ENCODE peak calls at places on chromosomes 2 and 18, in six cellular contexts. L is MG63; Z is tibial artery; E is NCI-H1092; Y is SK-N-SH; B is stimulated activated CD4-positive, alpha-beta T cell treated with anti-CD3 and anti-CD28 coated beads, Interleukin-1b, Interleukin-23, amount 100 ng/mL, for 24 hours. Q is an unnamed sample.

GRCh38 chr2:119387381-119388129 is 20.8 kb downstream of the DBI start:
- DNase-seq in L (peak; percentile 90), Z (peak; percentile 80), E (peak; percentile 45), Y (peak; percentile 22), B (no peak), Q (peak; percentile 59)

GRCh38 chr2:85143463-85144082 is 10.4 kb downstream of the TCF7L1 start:
- DNase-seq in L (no peak), Z (no peak), E (no peak), Y (no peak), B (no peak), Q (no peak)

GRCh38 chr2:200756618-200757321 is 54.9 kb upstream of the BZW1 start:
- DNase-seq in L (peak; percentile 67), Z (no peak), E (no peak), Y (no peak), B (no peak), Q (no peak)

GRCh38 chr2:215711484-215712034 is 275.7 kb upstream of the FN1 start:
- DNase-seq in L (no peak), Z (no peak), E (no peak), Y (no peak), B (no peak), Q (no peak)

GRCh38 chr2:100820346-100821254 is 661 bp downstream of the NPAS2 start:
- DNase-seq in L (no peak), Z (no peak), E (no peak), Y (no peak), B (no peak), Q (no peak)

GRCh38 chr18:57220485-57220884 is 73.6 kb downstream of the BOD1L2 start:
- DNase-seq in L (no peak), Z (no peak), E (no peak), Y (no peak), B (no peak), Q (no peak)

GRCh38 chr18:49561377-49562193 is at the start of gene LIPG:
- DNase-seq in L (no peak), Z (no peak), E (peak; percentile 64), Y (peak; percentile 66), B (peak; percentile 9), Q (no peak)

GRCh38 chr2:222842517-222843174 is 18.2 kb upstream of the ACSL3 start:
- DNase-seq in L (no peak), Z (no peak), E (no peak), Y (no peak), B (no peak), Q (no peak)

GRCh38 chr2:219059375-219059724 is 1.4 kb downstream of the IHH start:
- DNase-seq in L (no peak), Z (no peak), E (no peak), Y (no peak), B (no peak), Q (no peak)

GRCh38 chr2:140154271-140154670 is 1374.1 kb upstream of the NXPH2 start:
- DNase-seq in L (no peak), Z (no peak), E (no peak), Y (no peak), B (no peak), Q (no peak)

GRCh38 chr2:71181316-71181715 is 45.6 kb downstream of the PAIP2B start:
- DNase-seq in L (no peak), Z (no peak), E (no peak), Y (no peak), B (no peak), Q (no peak)

GRCh38 chr2:140873915-140874531 is 1256.8 kb downstream of the LRP1B start:
- DNase-seq in L (no peak), Z (no peak), E (no peak), Y (no peak), B (no peak), Q (no peak)

GRCh38 chr2:240570531-240571313 is 2.4 kb downstream of the RNPEPL1 start:
- DNase-seq in L (no peak), Z (peak; percentile 56), E (no peak), Y (peak; percentile 20), B (no peak), Q (no peak)

GRCh38 chr2:141411419-141411818 is 719.4 kb downstream of the LRP1B start:
- DNase-seq in L (no peak), Z (no peak), E (no peak), Y (no peak), B (no peak), Q (no peak)

GRCh38 chr18:69002233-69002632 is 204.4 kb downstream of the CCDC102B start:
- DNase-seq in L (no peak), Z (no peak), E (no peak), Y (peak; percentile 4), B (no peak), Q (no peak)

GRCh38 chr2:66509326-66509811 is 74.4 kb downstream of the MEIS1 start:
- DNase-seq in L (peak; percentile 8), Z (no peak), E (no peak), Y (no peak), B (no peak), Q (no peak)

GRCh38 chr2:13433954-13434353 is 717.2 kb downstream of the TRIB2 start:
- DNase-seq in L (no peak), Z (no peak), E (no peak), Y (no peak), B (no peak), Q (no peak)

GRCh38 chr18:59921384-59921891 is 21.6 kb downstream of the PMAIP1 start:
- DNase-seq in L (no peak), Z (no peak), E (no peak), Y (no peak), B (no peak), Q (no peak)

GRCh38 chr2:177633111-177633510 is 240.5 kb downstream of the AGPS start:
- DNase-seq in L (no peak), Z (no peak), E (no peak), Y (no peak), B (no peak), Q (no peak)

GRCh38 chr18:78739843-78740677 is 239.6 kb upstream of the SALL3 start:
- DNase-seq in L (no peak), Z (peak; percentile 60), E (no peak), Y (no peak), B (no peak), Q (no peak)

GRCh38 chr2:55111570-55112228 is 61.4 kb upstream of the RTN4 start:
- DNase-seq in L (peak; percentile 94), Z (peak; percentile 94), E (peak; percentile 67), Y (no peak), B (no peak), Q (peak; percentile 45)

Q was measured in dorsolateral prefrontal cortex.